ENCODE peak calls at places on chromosomes 7 and 10, in five cellular contexts. One of them, this sample, is unnamed. For H3K4me1, the result is how much of the 10 kb centered on the place peaks cover.

GRCh38 chr10:87671416-87671815 is 11.7 kb downstream of the PAPSS2 start:
- DNase-seq in HCT116: no peak
- DNase-seq in H1: no peak
- DNase-seq in transverse colon: no peak
- DNase-seq in K562: no peak
- DNase-seq in this sample: no peak

GRCh38 chr7:157352506-157352905 is 15.7 kb downstream of the DNAJB6 start:
- DNase-seq in transverse colon: no peak
- DNase-seq in K562: peak
- DNase-seq in HCT116: no peak
- DNase-seq in H1: no peak
- DNase-seq in this sample: no peak

GRCh38 chr7:123844712-123845219 is at the start of gene HYAL4:
- DNase-seq in transverse colon: no peak
- DNase-seq in K562: no peak
- DNase-seq in HCT116: no peak
- DNase-seq in H1: no peak
- DNase-seq in this sample: no peak

GRCh38 chr10:96636546-96636945 is 49.7 kb upstream of the TM9SF3 start:
- DNase-seq in transverse colon: no peak
- DNase-seq in K562: no peak
- DNase-seq in HCT116: no peak
- DNase-seq in H1: no peak
- DNase-seq in this sample: no peak

GRCh38 chr10:70145666-70146488 is 623 bp downstream of the TYSND1 start:
- DNase-seq in H1: no peak
- DNase-seq in HCT116: no peak
- DNase-seq in K562: no peak
- DNase-seq in transverse colon: peak
- DNase-seq in this sample: peak

GRCh38 chr7:23277359-23277989 is 21.7 kb upstream of the MALSU1 start:
- DNase-seq in transverse colon: no peak
- DNase-seq in K562: peak
- DNase-seq in HCT116: peak
- DNase-seq in H1: peak
- DNase-seq in this sample: no peak

GRCh38 chr7:26993816-26994810 is 101.7 kb downstream of the HOXA1 start:
- DNase-seq in transverse colon: no peak
- DNase-seq in K562: no peak
- DNase-seq in HCT116: no peak
- DNase-seq in H1: no peak
- DNase-seq in this sample: no peak

GRCh38 chr10:90675621-90676020 is 182.2 kb downstream of the HTR7 start:
- DNase-seq in H1: no peak
- DNase-seq in transverse colon: no peak
- DNase-seq in K562: no peak
- DNase-seq in HCT116: no peak
- DNase-seq in this sample: no peak

GRCh38 chr10:94293344-94293743 is 69.4 kb downstream of the NOC3L start:
- DNase-seq in HCT116: no peak
- DNase-seq in K562: no peak
- DNase-seq in transverse colon: no peak
- DNase-seq in H1: no peak
- DNase-seq in this sample: no peak

GRCh38 chr7:34247468-34247867 is 342.1 kb downstream of the BMPER start:
- DNase-seq in HCT116: no peak
- DNase-seq in K562: no peak
- DNase-seq in transverse colon: no peak
- DNase-seq in H1: no peak
- DNase-seq in this sample: no peak

GRCh38 chr7:24971333-24972165 is 8.4 kb downstream of the OSBPL3 start:
- DNase-seq in H1: no peak
- DNase-seq in transverse colon: no peak
- DNase-seq in HCT116: peak
- DNase-seq in K562: peak
- DNase-seq in this sample: no peak

GRCh38 chr7:4734587-4735365 is 40.6 kb upstream of the AP5Z1 start:
- DNase-seq in transverse colon: no peak
- DNase-seq in HCT116: no peak
- DNase-seq in K562: no peak
- DNase-seq in H1: no peak
- DNase-seq in this sample: no peak

GRCh38 chr7:16563281-16564022 is 36.8 kb downstream of the LRRC72 start:
- DNase-seq in K562: no peak
- DNase-seq in transverse colon: no peak
- DNase-seq in HCT116: no peak
- DNase-seq in H1: no peak
- DNase-seq in this sample: no peak

GRCh38 chr7:24573554-24574338 is 494 bp downstream of the PALS2 start:
- DNase-seq in transverse colon: peak
- DNase-seq in K562: peak
- DNase-seq in H1: no peak
- DNase-seq in HCT116: no peak
- DNase-seq in this sample: peak

GRCh38 chr7:20217193-20217948 is at the start of gene MACC1:
- DNase-seq in transverse colon: peak
- DNase-seq in K562: peak
- DNase-seq in HCT116: peak
- DNase-seq in H1: peak
- DNase-seq in this sample: peak

GRCh38 chr10:81018898-81019890 is 481.5 kb downstream of the SH2D4B start:
- DNase-seq in HCT116: peak
- DNase-seq in transverse colon: no peak
- DNase-seq in K562: peak
- DNase-seq in H1: peak
- DNase-seq in this sample: no peak

GRCh38 chr10:15896654-15897053 is 36.3 kb upstream of the MINDY3 start:
- DNase-seq in H1: no peak
- DNase-seq in K562: no peak
- DNase-seq in transverse colon: no peak
- DNase-seq in HCT116: no peak
- DNase-seq in this sample: no peak

GRCh38 chr7:43758861-43759683 is 592 bp downstream of the BLVRA start:
- DNase-seq in H1: no peak
- DNase-seq in K562: peak
- DNase-seq in transverse colon: peak
- DNase-seq in HCT116: no peak
- DNase-seq in this sample: peak

GRCh38 chr10:6050801-6051445 is 11.2 kb downstream of the IL2RA start:
- DNase-seq in K562: peak
- DNase-seq in HCT116: no peak
- DNase-seq in transverse colon: peak
- DNase-seq in H1: no peak
- DNase-seq in this sample: peak

GRCh38 chr7:6392712-6393666 is 54.8 kb downstream of the DAGLB start:
- DNase-seq in transverse colon: peak
- DNase-seq in K562: peak
- DNase-seq in HCT116: peak
- DNase-seq in H1: no peak
- DNase-seq in this sample: peak

GRCh38 chr10:13382759-13383753 is 35.0 kb upstream of the SEPHS1 start:
- DNase-seq in HCT116: no peak
- DNase-seq in H1: no peak
- DNase-seq in K562: no peak
- DNase-seq in transverse colon: peak
- DNase-seq in this sample: no peak

GRCh38 chr10:121792198-121792597 is 135.6 kb downstream of the ATE1 start:
- DNase-seq in HCT116: no peak
- DNase-seq in H1: no peak
- DNase-seq in K562: peak
- DNase-seq in transverse colon: no peak
- DNase-seq in this sample: no peak

GRCh38 chr7:100826546-100827329 is 585 bp downstream of the EPHB4 start:
- DNase-seq in H1: no peak
- DNase-seq in K562: no peak
- DNase-seq in transverse colon: no peak
- DNase-seq in HCT116: no peak
- DNase-seq in this sample: no peak

GRCh38 chr10:103563231-103564115 is 70.0 kb downstream of the NEURL1 start:
- DNase-seq in transverse colon: no peak
- DNase-seq in K562: no peak
- DNase-seq in H1: no peak
- DNase-seq in HCT116: no peak
- DNase-seq in this sample: no peak

GRCh38 chr7:101373812-101374612 is 11.3 kb downstream of the COL26A1 start:
- DNase-seq in K562: no peak
- DNase-seq in transverse colon: no peak
- DNase-seq in H1: no peak
- DNase-seq in HCT116: no peak
- DNase-seq in this sample: no peak

GRCh38 chr7:2242541-2243482 is 786 bp downstream of the NUDT1 start:
- DNase-seq in H1: no peak
- DNase-seq in transverse colon: peak
- DNase-seq in HCT116: no peak
- DNase-seq in K562: peak
- DNase-seq in this sample: no peak

GRCh38 chr7:54664235-54665228 is 94.5 kb downstream of the SEC61G start:
- DNase-seq in HCT116: no peak
- DNase-seq in H1: peak
- DNase-seq in transverse colon: peak
- DNase-seq in K562: peak
- DNase-seq in this sample: no peak

GRCh38 chr7:136807598-136807997 is 60.9 kb upstream of the CHRM2 start:
- DNase-seq in HCT116: no peak
- DNase-seq in H1: no peak
- DNase-seq in transverse colon: no peak
- DNase-seq in K562: no peak
- DNase-seq in this sample: no peak

GRCh38 chr7:84916161-84916560 is 270.7 kb downstream of the SEMA3D start:
- DNase-seq in transverse colon: no peak
- DNase-seq in K562: no peak
- DNase-seq in HCT116: no peak
- DNase-seq in H1: no peak
- DNase-seq in this sample: no peak

GRCh38 chr7:79822620-79823240 is 311.9 kb upstream of the GNAI1 start:
- DNase-seq in H1: no peak
- DNase-seq in HCT116: no peak
- DNase-seq in transverse colon: no peak
- DNase-seq in K562: no peak
- DNase-seq in this sample: no peak

GRCh38 chr10:59018977-59019376 is 157.5 kb upstream of the PHYHIPL start:
- DNase-seq in K562: no peak
- DNase-seq in H1: no peak
- DNase-seq in HCT116: no peak
- DNase-seq in transverse colon: no peak
- DNase-seq in this sample: no peak

GRCh38 chr10:69004821-69005220 is 16.2 kb downstream of the KIFBP start:
- DNase-seq in K562: peak
- DNase-seq in H1: no peak
- DNase-seq in HCT116: peak
- DNase-seq in transverse colon: no peak
- DNase-seq in this sample: no peak

DNA sequence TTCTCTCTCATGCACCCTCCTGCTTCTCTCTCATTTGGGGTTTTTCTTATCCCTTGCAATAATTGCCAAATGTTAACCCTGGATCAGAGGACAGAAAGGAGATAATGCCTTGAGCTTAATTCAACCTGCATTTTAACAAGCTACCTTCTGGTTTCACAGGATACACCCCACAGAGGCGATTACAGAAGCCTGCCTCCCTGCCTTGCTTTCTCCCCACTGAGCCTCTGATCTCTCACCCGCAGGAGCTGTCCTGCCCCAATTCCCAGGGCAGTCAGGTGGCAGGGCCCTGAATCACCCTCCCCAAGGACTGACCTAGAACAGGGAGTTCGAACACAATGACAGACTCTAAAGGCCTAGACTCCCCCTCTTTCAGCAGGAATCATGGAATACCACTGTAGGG is 959.5 kb downstream of the GRID1 start:
- DNase-seq in transverse colon: no peak
- DNase-seq in K562: no peak
- DNase-seq in HCT116: no peak
- DNase-seq in H1: no peak
- DNase-seq in this sample: no peak
- TF ChIP-seq POLR2AphosphoS5 in transverse colon: no peak
- TF ChIP-seq POLR2AphosphoS5 in K562: no peak
- TF ChIP-seq POLR2AphosphoS5 in HCT116: no peak
- TF ChIP-seq POLR2AphosphoS5 in H1: no peak
- TF ChIP-seq POLR2AphosphoS5 in this sample: no peak

DNA sequence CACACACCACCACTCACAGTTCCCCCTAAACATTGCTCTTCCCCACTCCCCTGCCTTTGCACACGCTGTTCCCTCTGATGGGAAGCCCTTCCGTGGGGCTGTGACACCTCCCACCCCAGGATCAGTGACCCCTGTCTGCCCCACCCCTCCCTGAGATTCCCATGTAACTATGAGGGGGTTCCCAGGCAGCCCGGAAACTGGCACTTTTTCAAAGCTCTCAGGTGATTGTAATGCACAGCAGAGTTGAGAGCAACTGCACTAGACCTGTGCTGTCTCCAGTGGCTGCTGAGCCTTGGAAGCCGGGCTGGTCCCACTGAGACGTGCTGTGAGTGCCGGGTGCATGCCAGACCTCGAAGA is 29.8 kb downstream of the GPRIN2 start:
- DNase-seq in H1: no peak
- DNase-seq in K562: no peak
- DNase-seq in HCT116: no peak
- DNase-seq in transverse colon: peak
- DNase-seq in this sample: peak
- H3K4me1 ChIP-seq in H1: under half
- H3K4me1 ChIP-seq in K562: under half
- H3K4me1 ChIP-seq in HCT116: under half
- H3K4me1 ChIP-seq in transverse colon: under half
- H3K4me1 ChIP-seq in this sample: under half

DNA sequence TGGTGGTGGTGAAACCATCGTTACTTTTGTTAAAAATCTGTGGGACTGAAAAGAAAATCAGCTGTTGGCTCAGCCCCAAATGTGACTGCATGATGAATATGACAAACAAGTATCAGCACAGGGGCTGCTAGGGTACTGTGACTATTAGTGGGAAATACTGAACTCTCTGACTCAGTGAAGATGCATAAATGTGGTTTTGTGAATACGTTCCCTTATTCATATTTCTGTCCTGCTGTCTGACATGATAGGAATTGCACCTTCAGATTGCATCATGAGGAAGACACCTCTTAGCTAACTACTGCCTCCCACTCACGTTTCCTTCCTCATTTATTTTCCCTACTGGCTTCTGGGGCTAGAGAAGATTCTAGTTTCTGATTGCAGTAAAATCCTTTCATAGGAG is 1.4 kb downstream of the CLEC5A start:
- DNase-seq in HCT116: no peak
- DNase-seq in transverse colon: no peak
- DNase-seq in H1: no peak
- DNase-seq in K562: no peak
- DNase-seq in this sample: no peak
- TF ChIP-seq POLR2AphosphoS5 in HCT116: no peak
- TF ChIP-seq POLR2AphosphoS5 in transverse colon: no peak
- TF ChIP-seq POLR2AphosphoS5 in H1: no peak
- TF ChIP-seq POLR2AphosphoS5 in K562: no peak
- TF ChIP-seq POLR2AphosphoS5 in this sample: no peak

GRCh38 chr7:69981646-69982045 is 383.4 kb downstream of the AUTS2 start:
- DNase-seq in transverse colon: no peak
- DNase-seq in K562: no peak
- DNase-seq in H1: no peak
- DNase-seq in HCT116: no peak
- DNase-seq in this sample: no peak
- H3K4me1 ChIP-seq in transverse colon: under half
- H3K4me1 ChIP-seq in K562: under half
- H3K4me1 ChIP-seq in H1: under half
- H3K4me1 ChIP-seq in HCT116: under half
- H3K4me1 ChIP-seq in this sample: under half

GRCh38 chr10:102120987-102121738 is 995 bp upstream of the LDB1 start:
- DNase-seq in H1: peak
- DNase-seq in HCT116: no peak
- DNase-seq in transverse colon: peak
- DNase-seq in K562: peak
- DNase-seq in this sample: peak
- TF ChIP-seq POLR2AphosphoS5 in H1: peak
- TF ChIP-seq POLR2AphosphoS5 in HCT116: no peak
- TF ChIP-seq POLR2AphosphoS5 in transverse colon: peak
- TF ChIP-seq POLR2AphosphoS5 in K562: no peak
- TF ChIP-seq POLR2AphosphoS5 in this sample: no peak